ENCODE peak calls at places on chromosome X, in six cellular contexts. Y, P, V, J, C and F are unnamed samples. For H3K27me3, the result is how much of the 10 kb centered on the place peaks cover.

GRCh38 chrX:124347242-124347641 is 879 bp downstream of the SH2D1A start:
- DNase-seq in C (no peak), V (no peak), J (no peak), P (no peak), Y (no peak), F (no peak)

GRCh38 chrX:41377624-41378023 is 43.7 kb downstream of the DDX3X start:
- DNase-seq in Y (no peak), C (no peak), P (no peak), V (no peak), J (no peak), F (no peak)

GRCh38 chrX:9390121-9390520 is 74.7 kb upstream of the TBL1X start:
- DNase-seq in Y (no peak), V (no peak), P (no peak), J (no peak), C (no peak), F (no peak)

GRCh38 chrX:155052738-155053498 is 18.0 kb downstream of the CMC4 start:
- DNase-seq in C (no peak), Y (no peak), P (no peak), V (no peak), J (no peak), F (no peak)

GRCh38 chrX:47634871-47635575 is 5.3 kb upstream of the CFP start:
- DNase-seq in P (no peak), Y (no peak), V (no peak), C (no peak), J (no peak), F (no peak)

GRCh38 chrX:68808686-68809357 is 20.0 kb upstream of the EFNB1 start:
- DNase-seq in C (no peak), J (peak), V (no peak), P (no peak), Y (peak), F (no peak)

GRCh38 chrX:107827137-107827831 is 1.6 kb downstream of the MID2 start:
- DNase-seq in V (no peak), P (no peak), C (no peak), J (no peak), Y (no peak), F (no peak)

GRCh38 chrX:14080031-14080430 is 50.3 kb upstream of the GEMIN8 start:
- DNase-seq in J (no peak), Y (no peak), P (no peak), V (no peak), C (no peak), F (no peak)

GRCh38 chrX:107565916-107566602 is 62.3 kb upstream of the PRPS1 start:
- DNase-seq in Y (peak), J (peak), C (peak), P (no peak), V (peak), F (peak)

GRCh38 chrX:47316276-47317025 is 53.9 kb upstream of the ZNF157 start:
- DNase-seq in J (peak), C (no peak), P (no peak), V (peak), Y (no peak), F (no peak)

GRCh38 chrX:115428011-115428410 is 133.0 kb upstream of the PLS3 start:
- DNase-seq in C (no peak), Y (no peak), V (no peak), J (peak), P (no peak), F (no peak)

GRCh38 chrX:45771560-45772340 is 571.1 kb upstream of the DIPK2B start:
- DNase-seq in Y (no peak), P (peak), V (peak), J (no peak), C (no peak), F (no peak)

GRCh38 chrX:9520211-9520590 is 55.3 kb downstream of the TBL1X start:
- DNase-seq in V (no peak), C (no peak), Y (no peak), P (no peak), J (no peak), F (no peak)

GRCh38 chrX:110210417-110211139 is 107.3 kb downstream of the AMMECR1 start:
- DNase-seq in Y (no peak), J (no peak), P (peak), V (peak), C (no peak), F (no peak)

GRCh38 chrX:26889574-26889973 is 573.6 kb downstream of the PPP4R3C start:
- DNase-seq in P (peak), J (no peak), C (no peak), Y (no peak), V (no peak), F (no peak)

GRCh38 chrX:71103110-71103983 is 3.2 kb downstream of the CXorf65 start:
- DNase-seq in J (peak), Y (no peak), P (no peak), C (no peak), V (no peak), F (no peak)

GRCh38 chrX:40201486-40201885 is 103.7 kb upstream of the BCOR start:
- DNase-seq in J (peak), V (no peak), C (no peak), P (no peak), Y (no peak), F (no peak)

GRCh38 chrX:11954196-11954595 is 184.1 kb upstream of the FRMPD4 start:
- DNase-seq in Y (no peak), V (no peak), P (no peak), C (no peak), J (no peak), F (no peak)

GRCh38 chrX:103376979-103377324 is 614 bp downstream of the BEX3 start:
- DNase-seq in V (no peak), Y (peak), C (peak), J (peak), P (peak), F (no peak)

GRCh38 chrX:155745792-155746191 is 133.0 kb upstream of the TMLHE start:
- DNase-seq in J (no peak), V (no peak), Y (peak), P (peak), C (no peak), F (peak)

GRCh38 chrX:79325263-79325958 is 41.7 kb downstream of the ITM2A start:
- DNase-seq in V (no peak), J (peak), Y (no peak), C (no peak), P (no peak), F (no peak)

GRCh38 chrX:12239356-12240082 is 101.2 kb downstream of the FRMPD4 start:
- DNase-seq in C (no peak), V (no peak), Y (no peak), P (no peak), J (no peak), F (no peak)

GRCh38 chrX:13091111-13091765 is 46.8 kb upstream of the FAM9C start:
- DNase-seq in J (no peak), V (no peak), Y (no peak), P (peak), C (no peak), F (no peak)

GRCh38 chrX:15714529-15714928 is 23.5 kb upstream of the CA5B start:
- DNase-seq in V (no peak), C (peak), P (no peak), J (no peak), Y (peak), F (no peak)

GRCh38 chrX:1323315-1323714 is 13.3 kb upstream of the IL3RA start:
- DNase-seq in P (no peak), C (no peak), Y (peak), V (peak), J (peak), F (no peak)

GRCh38 chrX:19544693-19545305 is 29.5 kb upstream of the MAP3K15 start:
- DNase-seq in V (peak), P (peak), C (no peak), J (peak), Y (peak), F (no peak)

GRCh38 chrX:42746606-42747005 is 31.4 kb downstream of the PPP1R2C start:
- DNase-seq in Y (no peak), V (peak), C (no peak), J (no peak), P (peak), F (no peak)

GRCh38 chrX:136431625-136432024 is 56.1 kb upstream of the BRS3 start:
- DNase-seq in J (no peak), V (no peak), P (no peak), Y (no peak), C (no peak), F (no peak)
- H3K27me3 ChIP-seq in J (under half), V (under half), P (under half), Y (under half), C (under half), F (under half)

GRCh38 chrX:50920132-50920531 is 9.6 kb downstream of the BMP15 start:
- DNase-seq in Y (no peak), J (peak), V (peak), P (peak), C (no peak), F (no peak)
- TF ChIP-seq CTCF in Y (no peak), J (peak), V (peak), P (peak), C (no peak), F (peak)

DNA sequence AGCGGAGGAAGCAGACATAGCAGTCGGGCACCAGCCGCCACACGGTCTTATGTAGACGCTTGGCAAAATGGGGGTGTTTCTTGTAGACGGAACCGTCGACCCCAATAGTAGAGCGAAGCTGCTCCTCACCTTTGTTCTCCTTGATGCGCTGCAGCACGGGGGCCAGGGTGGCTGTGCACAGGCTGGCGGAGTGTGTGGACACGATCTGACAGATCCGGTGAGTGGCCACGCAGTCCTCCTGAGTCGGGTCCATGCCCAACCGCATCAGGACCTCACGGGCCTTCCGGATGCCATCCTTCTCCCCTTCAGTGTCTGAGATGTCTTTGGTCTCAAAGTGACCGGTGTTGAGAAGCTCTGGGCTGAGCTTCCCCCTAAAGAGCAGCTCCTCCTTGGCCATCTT is 153.0 kb downstream of the TENT5D start:
- DNase-seq in J (no peak), C (no peak), P (no peak), V (no peak), Y (no peak), F (no peak)
- H3K27me3 ChIP-seq in J (under half), C (under half), P (under half), V (under half), Y (under half), F (under half)

DNA sequence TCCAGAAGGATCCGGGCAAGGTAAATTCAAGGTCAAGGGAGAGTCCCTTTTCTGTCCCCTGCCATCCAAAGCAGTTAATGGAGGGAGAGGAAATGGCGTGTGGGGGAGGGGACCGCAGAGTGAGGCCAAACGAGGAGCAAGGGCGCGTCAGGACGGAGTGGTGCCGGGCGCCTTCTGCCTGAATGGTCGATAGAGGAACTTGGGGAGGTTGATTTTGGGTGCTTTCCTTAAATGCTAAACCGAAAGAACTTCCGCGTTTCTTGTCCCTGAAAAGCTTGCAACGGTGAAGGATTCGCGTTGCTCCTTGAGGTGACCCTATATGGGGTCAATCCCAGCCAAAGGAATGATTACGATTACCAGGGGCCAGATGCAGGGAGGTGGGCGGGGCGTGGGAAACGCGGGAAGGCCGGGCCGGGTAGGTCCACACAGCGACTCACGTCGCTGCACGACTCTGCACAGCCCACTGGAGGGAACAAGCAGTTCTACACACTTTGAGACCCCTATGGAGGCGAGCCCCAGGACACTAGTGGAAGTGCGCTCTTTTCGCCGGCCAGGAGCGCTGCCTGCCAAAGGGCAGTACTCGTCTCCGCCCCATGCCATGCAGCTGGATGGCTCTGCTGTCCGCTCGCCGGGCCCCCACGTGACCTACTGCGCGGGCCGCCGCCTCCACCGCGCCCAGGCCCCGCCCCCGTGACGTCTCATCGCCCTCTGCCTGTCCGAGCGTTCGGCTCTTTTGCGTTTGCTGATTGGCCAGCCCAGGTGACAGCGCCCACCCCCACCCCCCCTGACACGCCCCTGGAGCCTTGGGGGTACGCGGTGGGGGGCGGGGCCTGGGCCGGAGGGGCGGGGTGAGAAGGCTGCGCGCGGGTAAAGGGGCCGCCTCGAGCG is 452 bp upstream of the GK start:
- DNase-seq in C (peak), V (peak), Y (peak), J (peak), P (peak), F (peak)
- TF ChIP-seq CTCF in C (no peak), V (no peak), Y (no peak), J (no peak), P (no peak), F (no peak)